ENCODE peak calls at places on chromosomes 6 and 20, in five cellular contexts. G, Z, O, R and C are unnamed samples.

GRCh38 chr6:15945593-15946159 is 183.2 kb upstream of the MYLIP start:
- DNase-seq in G (peak), Z (no peak), O (no peak), R (no peak), C (no peak)

GRCh38 chr6:89950446-89950845 is 56.2 kb downstream of the GJA10 start:
- DNase-seq in G (no peak), Z (no peak), O (no peak), R (no peak), C (no peak)

GRCh38 chr6:31541059-31541657 is 645 bp downstream of the DDX39B start:
- DNase-seq in G (peak), Z (peak), O (no peak), R (peak), C (peak)

GRCh38 chr6:170130771-170131241 is 160.1 kb downstream of the DLL1 start:
- DNase-seq in G (no peak), Z (no peak), O (no peak), R (no peak), C (no peak)

GRCh38 chr6:5662797-5663196 is 343.9 kb downstream of the NRN1 start:
- DNase-seq in G (no peak), Z (no peak), O (no peak), R (no peak), C (no peak)

GRCh38 chr6:35757461-35758123 is 18.8 kb upstream of the CLPSL2 start:
- DNase-seq in G (peak), Z (peak), O (no peak), R (peak), C (peak)

GRCh38 chr6:36025932-36026327 is 1.5 kb upstream of the SLC26A8 start:
- DNase-seq in G (no peak), Z (peak), O (no peak), R (no peak), C (peak)

GRCh38 chr6:20056350-20056992 is 155.8 kb downstream of the MBOAT1 start:
- DNase-seq in G (peak), Z (peak), O (peak), R (peak), C (peak)

GRCh38 chr20:3037654-3038053 is 5.8 kb upstream of the GNRH2 start:
- DNase-seq in G (no peak), Z (no peak), O (no peak), R (no peak), C (no peak)

DNA sequence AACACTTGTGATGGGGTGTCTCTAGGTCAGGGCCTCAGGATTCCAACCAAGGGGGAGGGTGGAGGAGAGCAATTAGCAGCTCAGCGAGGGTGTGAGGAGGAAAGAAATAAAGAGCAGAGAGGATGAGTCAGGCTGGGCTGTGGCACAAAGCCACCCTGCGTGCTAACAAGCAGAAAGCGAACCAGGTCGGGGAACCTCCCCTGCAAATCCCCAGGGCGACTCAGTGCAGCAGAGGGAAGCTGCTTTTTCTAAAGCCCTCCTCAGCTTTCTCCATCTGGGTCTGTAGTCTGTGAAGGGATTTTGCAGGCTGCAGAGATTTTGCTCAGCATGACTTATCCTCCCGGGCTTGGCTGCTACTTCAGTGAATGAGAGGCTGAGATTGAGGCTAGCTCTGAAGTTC is 6.6 kb upstream of the SPO11 start:
- DNase-seq in G (no peak), Z (no peak), O (no peak), R (no peak), C (peak)
- TF ChIP-seq JUNB in G (no peak), Z (no peak), O (no peak), R (no peak), C (no peak)

DNA sequence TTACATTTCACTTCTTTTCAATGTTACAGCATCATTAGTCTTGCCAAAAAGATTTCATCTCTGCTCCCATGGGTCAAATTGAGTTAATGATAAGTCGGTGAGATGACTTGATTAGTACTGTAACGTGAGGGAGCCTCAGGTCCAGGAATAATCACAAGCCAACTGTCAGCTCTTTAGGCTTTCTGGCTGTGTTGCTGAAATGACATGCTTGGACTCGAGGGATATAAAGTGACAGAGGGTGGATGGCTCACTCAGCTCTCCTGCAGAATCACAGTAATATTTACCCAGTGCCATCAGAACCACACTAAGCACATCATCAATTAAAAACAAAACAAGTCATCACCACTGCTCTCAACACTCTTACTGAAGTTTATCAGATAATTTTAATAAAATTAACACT is 196.2 kb upstream of the THEMIS start:
- DNase-seq in G (no peak), Z (no peak), O (no peak), R (no peak), C (no peak)
- TF ChIP-seq REST in G (no peak), Z (no peak), O (no peak), R (no peak), C (no peak)

GRCh38 chr20:16064991-16065707 is 508.1 kb downstream of the KIF16B start:
- DNase-seq in G (no peak), Z (peak), O (no peak), R (no peak), C (peak)

GRCh38 chr20:16062661-16063591 is 510.3 kb downstream of the KIF16B start:
- DNase-seq in G (no peak), Z (no peak), O (no peak), R (no peak), C (no peak)

GRCh38 chr20:16066571-16066970 is 506.7 kb downstream of the KIF16B start:
- DNase-seq in G (no peak), Z (no peak), O (no peak), R (no peak), C (no peak)

GRCh38 chr20:16061394-16061793 is 511.9 kb downstream of the KIF16B start:
- DNase-seq in G (peak), Z (no peak), O (no peak), R (no peak), C (no peak)

DNA sequence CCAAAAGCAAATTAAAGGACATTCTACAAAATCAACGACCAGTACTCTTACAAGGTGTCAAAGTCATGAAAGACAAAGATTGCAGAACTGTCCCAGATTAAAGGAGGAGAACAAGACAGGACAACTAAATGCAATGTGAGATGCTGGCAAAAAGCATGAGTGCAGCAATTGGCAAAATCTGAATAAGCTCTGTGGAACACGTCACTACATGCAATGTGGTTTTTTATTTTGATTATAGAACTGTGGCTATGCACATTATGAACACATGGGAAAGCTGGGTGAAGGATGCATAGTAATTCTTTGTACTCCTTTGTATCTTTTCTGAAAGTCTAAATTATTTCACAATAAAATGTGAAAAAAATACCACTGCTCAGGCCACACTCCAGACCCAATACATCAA is 509.4 kb downstream of the KIF16B start:
- DNase-seq in G (no peak), Z (no peak), O (no peak), R (no peak), C (no peak)
- TF ChIP-seq JUNB in G (no peak), Z (no peak), O (no peak), R (no peak), C (no peak)

GRCh38 chr6:147167576-147168461 is 36.4 kb upstream of the STXBP5 start:
- DNase-seq in G (no peak), Z (no peak), O (no peak), R (no peak), C (no peak)

GRCh38 chr6:147169529-147169928 is 34.7 kb upstream of the STXBP5 start:
- DNase-seq in G (no peak), Z (no peak), O (no peak), R (no peak), C (no peak)

GRCh38 chr6:147170269-147170668 is 33.9 kb upstream of the STXBP5 start:
- DNase-seq in G (no peak), Z (no peak), O (no peak), R (no peak), C (no peak)

GRCh38 chr6:147167009-147167408 is 37.2 kb upstream of the STXBP5 start:
- DNase-seq in G (no peak), Z (no peak), O (no peak), R (no peak), C (no peak)

DNA sequence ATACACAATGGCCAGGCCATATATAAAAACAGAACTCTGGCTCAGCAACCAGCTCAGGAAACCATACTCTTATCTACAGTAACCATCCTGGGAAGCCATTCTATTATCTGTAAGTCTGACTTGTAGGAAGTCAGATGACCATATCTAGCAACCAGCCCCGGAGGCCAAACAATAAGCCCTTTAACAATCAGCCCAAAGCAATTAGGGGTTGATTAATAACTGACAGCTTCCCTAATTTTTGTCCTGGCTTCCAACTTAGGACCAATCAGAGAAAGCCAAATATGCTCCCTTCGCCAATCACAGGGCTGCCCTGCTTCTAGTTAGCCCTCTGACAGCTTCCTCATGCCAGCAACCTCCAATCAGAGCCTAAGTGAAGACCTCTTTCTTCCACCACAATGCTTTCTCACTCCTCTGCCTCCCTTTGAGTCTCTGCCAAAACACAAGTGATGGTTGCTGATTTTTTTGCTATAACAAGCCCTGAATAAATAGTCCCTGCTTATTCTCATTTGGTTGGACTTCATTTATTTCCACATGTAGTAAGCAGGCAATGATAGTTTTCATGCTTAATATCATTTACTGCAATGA is 37.8 kb upstream of the STXBP5 start:
- DNase-seq in G (no peak), Z (no peak), O (no peak), R (peak), C (no peak)
- TF ChIP-seq REST in G (no peak), Z (no peak), O (no peak), R (no peak), C (no peak)